ENCODE peak calls at places on chromosomes 13 and 19, in seven cellular contexts. One of them, this sample, is unnamed.

GRCh38 chr19:996051-996838 is 4.0 kb upstream of the GRIN3B start:
- DNase-seq in neuronal stem cell: no peak
- DNase-seq in mesenchymal stem cell: peak
- DNase-seq in H1: no peak
- DNase-seq in IMR-90: peak
- DNase-seq in H9: no peak
- DNase-seq in trophoblast cell: no peak
- DNase-seq in this sample: peak

GRCh38 chr13:101452519-101453485 is at the start of gene ITGBL1:
- DNase-seq in neuronal stem cell: no peak
- DNase-seq in mesenchymal stem cell: peak
- DNase-seq in H1: no peak
- DNase-seq in IMR-90: peak
- DNase-seq in H9: no peak
- DNase-seq in trophoblast cell: no peak
- DNase-seq in this sample: no peak

GRCh38 chr13:49494645-49495044 is 1.1 kb upstream of the PHF11 start:
- DNase-seq in neuronal stem cell: no peak
- DNase-seq in mesenchymal stem cell: no peak
- DNase-seq in H1: no peak
- DNase-seq in IMR-90: no peak
- DNase-seq in H9: no peak
- DNase-seq in trophoblast cell: peak
- DNase-seq in this sample: no peak

GRCh38 chr19:2726904-2727639 is 5.9 kb upstream of the DIRAS1 start:
- DNase-seq in neuronal stem cell: no peak
- DNase-seq in mesenchymal stem cell: no peak
- DNase-seq in H1: no peak
- DNase-seq in IMR-90: no peak
- DNase-seq in H9: no peak
- DNase-seq in trophoblast cell: peak
- DNase-seq in this sample: no peak

GRCh38 chr13:110409581-110409992 is 102.5 kb downstream of the COL4A2 start:
- DNase-seq in neuronal stem cell: no peak
- DNase-seq in mesenchymal stem cell: peak
- DNase-seq in H1: no peak
- DNase-seq in IMR-90: peak
- DNase-seq in H9: no peak
- DNase-seq in trophoblast cell: peak
- DNase-seq in this sample: no peak

GRCh38 chr13:49098198-49098597 is 121.9 kb upstream of the MLNR start:
- DNase-seq in neuronal stem cell: no peak
- DNase-seq in mesenchymal stem cell: peak
- DNase-seq in H1: no peak
- DNase-seq in IMR-90: peak
- DNase-seq in H9: no peak
- DNase-seq in trophoblast cell: peak
- DNase-seq in this sample: no peak

GRCh38 chr19:38203197-38203596 is 20.8 kb downstream of the DPF1 start:
- DNase-seq in neuronal stem cell: no peak
- DNase-seq in mesenchymal stem cell: no peak
- DNase-seq in H1: no peak
- DNase-seq in IMR-90: no peak
- DNase-seq in H9: peak
- DNase-seq in trophoblast cell: no peak
- DNase-seq in this sample: no peak

GRCh38 chr19:11736696-11737095 is 2.0 kb downstream of the ZNF823 start:
- DNase-seq in neuronal stem cell: no peak
- DNase-seq in mesenchymal stem cell: peak
- DNase-seq in H1: no peak
- DNase-seq in IMR-90: peak
- DNase-seq in H9: no peak
- DNase-seq in trophoblast cell: peak
- DNase-seq in this sample: peak

GRCh38 chr19:18831524-18832330 is at the start of gene UPF1:
- DNase-seq in neuronal stem cell: peak
- DNase-seq in mesenchymal stem cell: peak
- DNase-seq in H1: peak
- DNase-seq in IMR-90: peak
- DNase-seq in H9: peak
- DNase-seq in trophoblast cell: peak
- DNase-seq in this sample: peak

GRCh38 chr13:90315061-90315460 is 1032.4 kb upstream of the MIR17HG start:
- DNase-seq in neuronal stem cell: peak
- DNase-seq in mesenchymal stem cell: no peak
- DNase-seq in H1: no peak
- DNase-seq in IMR-90: no peak
- DNase-seq in H9: no peak
- DNase-seq in trophoblast cell: no peak
- DNase-seq in this sample: peak

GRCh38 chr19:1027953-1028902 is 1.8 kb downstream of the CNN2 start:
- DNase-seq in neuronal stem cell: peak
- DNase-seq in mesenchymal stem cell: peak
- DNase-seq in H1: no peak
- DNase-seq in IMR-90: peak
- DNase-seq in H9: peak
- DNase-seq in trophoblast cell: peak
- DNase-seq in this sample: peak

GRCh38 chr19:294819-295686 is 3.9 kb upstream of the PLPP2 start:
- DNase-seq in neuronal stem cell: no peak
- DNase-seq in mesenchymal stem cell: no peak
- DNase-seq in H1: no peak
- DNase-seq in IMR-90: peak
- DNase-seq in H9: peak
- DNase-seq in trophoblast cell: peak
- DNase-seq in this sample: peak

GRCh38 chr19:6868341-6868740 is 19.0 kb upstream of the ADGRE1 start:
- DNase-seq in neuronal stem cell: no peak
- DNase-seq in mesenchymal stem cell: no peak
- DNase-seq in H1: no peak
- DNase-seq in IMR-90: no peak
- DNase-seq in H9: no peak
- DNase-seq in trophoblast cell: no peak
- DNase-seq in this sample: no peak

GRCh38 chr13:27783111-27783510 is 9.2 kb upstream of the GSX1 start:
- DNase-seq in neuronal stem cell: no peak
- DNase-seq in mesenchymal stem cell: peak
- DNase-seq in H1: no peak
- DNase-seq in IMR-90: peak
- DNase-seq in H9: peak
- DNase-seq in trophoblast cell: peak
- DNase-seq in this sample: peak

GRCh38 chr19:53571339-53571738 is 33.4 kb downstream of the ZNF331 start:
- DNase-seq in neuronal stem cell: no peak
- DNase-seq in mesenchymal stem cell: no peak
- DNase-seq in H1: no peak
- DNase-seq in IMR-90: no peak
- DNase-seq in H9: no peak
- DNase-seq in trophoblast cell: no peak
- DNase-seq in this sample: no peak

DNA sequence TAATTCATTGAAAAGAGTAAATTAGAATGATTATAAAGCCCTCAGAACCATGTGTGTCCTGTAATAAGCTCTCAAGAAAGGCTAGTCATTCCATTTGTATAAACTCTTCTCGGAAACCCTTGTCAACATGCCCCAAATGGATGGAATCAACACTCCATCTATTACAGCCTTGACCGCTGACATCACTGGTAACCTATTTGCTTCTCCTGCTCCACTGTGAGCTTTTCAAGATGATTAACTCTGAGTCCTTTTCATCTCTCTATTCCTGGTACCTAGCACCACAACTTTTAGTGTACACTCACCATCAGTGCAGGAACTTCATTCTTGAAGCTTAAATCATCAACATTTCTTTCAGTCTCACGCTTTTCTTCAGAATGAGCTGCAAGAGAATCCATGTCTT is 612.0 kb downstream of the DCT start:
- DNase-seq in neuronal stem cell: no peak
- DNase-seq in mesenchymal stem cell: peak
- DNase-seq in H1: no peak
- DNase-seq in IMR-90: peak
- DNase-seq in H9: no peak
- DNase-seq in trophoblast cell: no peak
- DNase-seq in this sample: no peak
- H4K8ac ChIP-seq in neuronal stem cell: no peak
- H4K8ac ChIP-seq in mesenchymal stem cell: no peak
- H4K8ac ChIP-seq in H1: no peak
- H4K8ac ChIP-seq in IMR-90: peak
- H4K8ac ChIP-seq in H9: no peak
- H4K8ac ChIP-seq in trophoblast cell: no peak
- H4K8ac ChIP-seq in this sample: no peak

GRCh38 chr13:25770601-25771000 is 281.2 kb downstream of the SHISA2 start:
- DNase-seq in neuronal stem cell: no peak
- DNase-seq in mesenchymal stem cell: no peak
- DNase-seq in H1: no peak
- DNase-seq in IMR-90: no peak
- DNase-seq in H9: no peak
- DNase-seq in trophoblast cell: peak
- DNase-seq in this sample: no peak

GRCh38 chr13:25771208-25771607 is 280.6 kb downstream of the SHISA2 start:
- DNase-seq in neuronal stem cell: no peak
- DNase-seq in mesenchymal stem cell: peak
- DNase-seq in H1: no peak
- DNase-seq in IMR-90: no peak
- DNase-seq in H9: no peak
- DNase-seq in trophoblast cell: peak
- DNase-seq in this sample: no peak

GRCh38 chr13:25768726-25769270 is 283.0 kb downstream of the SHISA2 start:
- DNase-seq in neuronal stem cell: no peak
- DNase-seq in mesenchymal stem cell: peak
- DNase-seq in H1: no peak
- DNase-seq in IMR-90: no peak
- DNase-seq in H9: no peak
- DNase-seq in trophoblast cell: no peak
- DNase-seq in this sample: no peak

GRCh38 chr13:25775275-25775674 is 276.5 kb downstream of the SHISA2 start:
- DNase-seq in neuronal stem cell: no peak
- DNase-seq in mesenchymal stem cell: peak
- DNase-seq in H1: no peak
- DNase-seq in IMR-90: no peak
- DNase-seq in H9: no peak
- DNase-seq in trophoblast cell: no peak
- DNase-seq in this sample: no peak

GRCh38 chr13:25771641-25772478 is 280.0 kb downstream of the SHISA2 start:
- DNase-seq in neuronal stem cell: no peak
- DNase-seq in mesenchymal stem cell: peak
- DNase-seq in H1: peak
- DNase-seq in IMR-90: no peak
- DNase-seq in H9: no peak
- DNase-seq in trophoblast cell: peak
- DNase-seq in this sample: peak
- H4K8ac ChIP-seq in neuronal stem cell: no peak
- H4K8ac ChIP-seq in mesenchymal stem cell: no peak
- H4K8ac ChIP-seq in H1: no peak
- H4K8ac ChIP-seq in IMR-90: no peak
- H4K8ac ChIP-seq in H9: no peak
- H4K8ac ChIP-seq in trophoblast cell: no peak
- H4K8ac ChIP-seq in this sample: no peak

GRCh38 chr19:4971424-4971793 is 2.5 kb downstream of the KDM4B start:
- DNase-seq in neuronal stem cell: no peak
- DNase-seq in mesenchymal stem cell: peak
- DNase-seq in H1: no peak
- DNase-seq in IMR-90: no peak
- DNase-seq in H9: peak
- DNase-seq in trophoblast cell: peak
- DNase-seq in this sample: peak

GRCh38 chr19:4970558-4971423 is 1.9 kb downstream of the KDM4B start:
- DNase-seq in neuronal stem cell: peak
- DNase-seq in mesenchymal stem cell: peak
- DNase-seq in H1: no peak
- DNase-seq in IMR-90: no peak
- DNase-seq in H9: no peak
- DNase-seq in trophoblast cell: peak
- DNase-seq in this sample: peak

GRCh38 chr19:4969292-4969771 is 419 bp downstream of the KDM4B start:
- DNase-seq in neuronal stem cell: no peak
- DNase-seq in mesenchymal stem cell: no peak
- DNase-seq in H1: no peak
- DNase-seq in IMR-90: no peak
- DNase-seq in H9: no peak
- DNase-seq in trophoblast cell: no peak
- DNase-seq in this sample: no peak

GRCh38 chr19:4968462-4969291 is at the start of gene KDM4B:
- DNase-seq in neuronal stem cell: peak
- DNase-seq in mesenchymal stem cell: peak
- DNase-seq in H1: peak
- DNase-seq in IMR-90: peak
- DNase-seq in H9: peak
- DNase-seq in trophoblast cell: peak
- DNase-seq in this sample: peak

DNA sequence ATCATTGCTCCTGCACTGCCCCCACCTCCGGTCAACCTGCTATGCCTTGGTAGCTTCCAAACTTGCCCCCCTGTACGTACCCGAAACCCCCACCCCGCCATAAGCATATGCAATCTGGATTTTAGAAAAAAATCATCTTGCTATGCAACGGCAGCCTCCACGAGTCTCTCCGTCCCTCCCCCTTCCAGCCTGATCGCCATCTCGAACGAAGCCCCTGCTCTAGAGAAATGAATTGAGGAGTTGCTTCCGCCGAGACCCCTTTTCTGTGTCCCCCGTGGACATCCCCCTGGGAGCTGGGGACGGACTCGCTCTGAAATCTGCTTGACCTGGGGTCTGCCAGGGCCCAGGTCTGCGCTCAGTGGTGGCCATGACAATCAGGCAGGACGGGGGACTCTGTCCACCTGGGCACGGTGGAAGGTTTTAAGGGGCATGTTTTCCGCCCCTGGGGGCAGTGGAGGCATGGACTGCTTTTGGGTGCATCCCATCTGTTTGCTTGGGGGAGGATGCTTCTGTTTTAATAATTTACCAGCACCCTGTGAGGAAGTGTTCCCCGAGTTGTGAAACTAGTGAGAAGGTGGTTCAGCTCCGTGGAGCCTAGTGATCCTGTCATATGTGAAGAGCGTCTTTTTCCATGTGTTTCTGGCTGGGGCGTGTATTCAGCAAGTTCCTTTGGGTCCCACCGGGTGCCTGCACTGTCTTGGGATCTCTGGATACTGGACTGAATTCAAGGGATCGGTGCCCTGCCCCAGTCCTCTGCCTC is 1.0 kb downstream of the KDM4B start:
- DNase-seq in neuronal stem cell: peak
- DNase-seq in mesenchymal stem cell: peak
- DNase-seq in H1: no peak
- DNase-seq in IMR-90: no peak
- DNase-seq in H9: no peak
- DNase-seq in trophoblast cell: peak
- DNase-seq in this sample: no peak
- H4K8ac ChIP-seq in neuronal stem cell: no peak
- H4K8ac ChIP-seq in mesenchymal stem cell: peak
- H4K8ac ChIP-seq in H1: peak
- H4K8ac ChIP-seq in IMR-90: no peak
- H4K8ac ChIP-seq in H9: no peak
- H4K8ac ChIP-seq in trophoblast cell: peak
- H4K8ac ChIP-seq in this sample: no peak

DNA sequence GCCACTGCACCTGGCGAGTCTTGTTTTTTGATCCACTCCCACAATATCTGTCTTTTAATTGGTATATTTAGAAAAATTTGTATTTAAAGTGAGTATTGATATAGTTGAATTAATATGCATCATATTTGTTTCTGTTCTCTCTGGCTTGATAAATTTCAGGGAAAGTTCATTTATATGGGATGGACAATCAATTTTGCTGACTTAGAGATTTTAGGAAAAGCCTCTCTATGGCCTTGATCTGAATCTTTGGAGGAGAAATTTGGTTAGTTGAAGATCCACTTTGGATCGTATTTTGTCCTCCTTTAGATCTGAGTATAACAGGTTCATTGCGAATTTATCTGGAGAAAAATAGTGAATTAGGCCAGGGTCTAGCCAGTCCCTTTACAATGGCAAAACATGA is 67.2 kb downstream of the SPRY2 start:
- DNase-seq in neuronal stem cell: no peak
- DNase-seq in mesenchymal stem cell: no peak
- DNase-seq in H1: no peak
- DNase-seq in IMR-90: no peak
- DNase-seq in H9: no peak
- DNase-seq in trophoblast cell: no peak
- DNase-seq in this sample: no peak
- H4K8ac ChIP-seq in neuronal stem cell: no peak
- H4K8ac ChIP-seq in mesenchymal stem cell: no peak
- H4K8ac ChIP-seq in H1: no peak
- H4K8ac ChIP-seq in IMR-90: no peak
- H4K8ac ChIP-seq in H9: no peak
- H4K8ac ChIP-seq in trophoblast cell: no peak
- H4K8ac ChIP-seq in this sample: no peak